ENCODE peak calls at places on chromosomes 16 and 17, in nine cellular contexts. M is activated naive CD4-positive, alpha-beta T cell; T is HTR-8/SVneo; K is AG08396; E is Calu3; P is left ventricle myocardium superior; C is activated CD8-positive, alpha-beta memory T cell treated with anti-CD3 and anti-CD28 coated beads for 24 hours; U is hypothalamus; Q is cardiac muscle cell. A is an unnamed sample.

GRCh38 chr16:77307764-77308561 is 108.8 kb downstream of the SYCE1L start:
- DNase-seq in K (no peak), C (peak), P (no peak), T (peak), E (no peak), M (no peak), Q (no peak), U (no peak), A (no peak)

GRCh38 chr16:55711959-55712876 is 56.4 kb downstream of the SLC6A2 start:
- DNase-seq in Q (peak), T (peak), P (peak), M (peak), E (peak), C (peak), U (peak), K (peak), A (peak)

GRCh38 chr17:72725432-72726068 is 366.9 kb downstream of the SLC39A11 start:
- DNase-seq in Q (peak), T (peak), U (peak), K (peak), M (peak), E (peak), C (peak), P (peak), A (peak)

GRCh38 chr16:73047536-73048291 is at the start of gene ZFHX3:
- DNase-seq in T (no peak), M (no peak), Q (peak), E (peak), U (peak), K (peak), P (peak), C (no peak), A (no peak)

GRCh38 chr16:69166946-69167930 is 19.7 kb upstream of the SNTB2 start:
- DNase-seq in P (no peak), C (no peak), M (no peak), K (no peak), T (no peak), U (no peak), E (no peak), Q (no peak), A (no peak)

GRCh38 chr17:44655983-44656700 is at the start of gene MEIOC:
- DNase-seq in K (no peak), C (peak), U (no peak), E (peak), Q (peak), P (no peak), M (no peak), T (peak), A (no peak)

GRCh38 chr16:89089142-89089541 is 4.5 kb upstream of the ACSF3 start:
- DNase-seq in Q (no peak), M (no peak), U (no peak), T (no peak), P (peak), K (no peak), C (no peak), E (no peak), A (no peak)

GRCh38 chr17:31529841-31530251 is 138.4 kb downstream of the RAB11FIP4 start:
- DNase-seq in C (no peak), U (no peak), K (no peak), M (no peak), P (no peak), T (no peak), Q (no peak), E (no peak), A (no peak)

GRCh38 chr17:16999931-17000625 is 28.2 kb upstream of the TNFRSF13B start:
- DNase-seq in Q (no peak), M (no peak), T (no peak), K (no peak), P (no peak), E (no peak), U (no peak), C (no peak), A (no peak)

GRCh38 chr16:12228607-12229499 is 252.3 kb downstream of the SNX29 start:
- DNase-seq in Q (peak), C (peak), E (peak), P (peak), M (peak), U (peak), T (peak), K (peak), A (peak)

GRCh38 chr17:48618366-48618896 is 3.3 kb upstream of the HOXB8 start:
- DNase-seq in M (peak), P (peak), C (peak), T (peak), U (peak), E (peak), K (peak), Q (peak), A (peak)

GRCh38 chr17:27233783-27234182 is 60.1 kb upstream of the WSB1 start:
- DNase-seq in K (no peak), P (no peak), U (no peak), C (no peak), T (no peak), Q (no peak), E (no peak), M (no peak), A (no peak)

GRCh38 chr17:77864234-77865108 is 94.0 kb upstream of the TNRC6C start:
- DNase-seq in U (no peak), K (no peak), P (peak), Q (no peak), E (no peak), C (no peak), T (no peak), M (no peak), A (no peak)

GRCh38 chr16:67543582-67543981 is 15.0 kb downstream of the RIPOR1 start:
- DNase-seq in P (peak), C (no peak), T (no peak), E (no peak), K (no peak), U (no peak), M (no peak), Q (no peak), A (no peak)

GRCh38 chr17:65851965-65852736 is 290.7 kb upstream of the AXIN2 start:
- DNase-seq in M (no peak), Q (no peak), C (no peak), T (no peak), K (no peak), U (no peak), E (no peak), P (no peak), A (no peak)

GRCh38 chr16:1723450-1724147 is 17.6 kb downstream of the MAPK8IP3 start:
- DNase-seq in Q (peak), K (peak), T (peak), E (peak), U (peak), M (no peak), C (peak), P (no peak), A (peak)

GRCh38 chr17:9021158-9021984 is at the start of gene NTN1:
- DNase-seq in U (peak), P (peak), Q (peak), T (peak), E (no peak), K (peak), C (peak), M (peak), A (no peak)

GRCh38 chr17:75178453-75178852 is 4.3 kb downstream of the SUMO2 start:
- DNase-seq in Q (no peak), P (no peak), U (no peak), C (no peak), M (no peak), K (no peak), E (no peak), T (no peak), A (no peak)

GRCh38 chr16:1690810-1691209 is 12.7 kb downstream of the JPT2 start:
- DNase-seq in P (no peak), U (no peak), C (no peak), M (no peak), Q (no peak), E (no peak), T (no peak), K (no peak), A (no peak)

GRCh38 chr16:89864421-89864820 is 9.0 kb upstream of the TCF25 start:
- DNase-seq in C (no peak), P (no peak), K (peak), U (no peak), T (no peak), M (no peak), Q (no peak), E (no peak), A (no peak)

GRCh38 chr17:36498155-36498554 is 11.7 kb downstream of the ZNHIT3 start:
- DNase-seq in M (no peak), Q (no peak), P (no peak), T (no peak), U (no peak), K (no peak), E (no peak), C (no peak), A (no peak)

GRCh38 chr17:73799781-73800627 is 155.8 kb upstream of the SDK2 start:
- DNase-seq in K (no peak), U (no peak), C (no peak), M (no peak), P (no peak), Q (no peak), T (no peak), E (no peak), A (no peak)

GRCh38 chr17:41107941-41108445 is 2.8 kb downstream of the KRTAP4-9 start:
- DNase-seq in U (no peak), M (no peak), T (no peak), K (no peak), C (no peak), E (no peak), P (no peak), Q (no peak), A (no peak)

GRCh38 chr17:78665952-78666920 is 89.0 kb upstream of the DNAH17 start:
- DNase-seq in U (no peak), E (peak), C (peak), K (no peak), P (peak), T (no peak), M (peak), Q (peak), A (no peak)

GRCh38 chr16:35255816-35256215 is 1796.4 kb downstream of the TP53TG3F start:
- DNase-seq in T (no peak), M (no peak), C (no peak), E (no peak), U (no peak), Q (no peak), K (no peak), P (no peak), A (no peak)

GRCh38 chr17:83067071-83067717 is 12.2 kb upstream of the METRNL start:
- DNase-seq in E (no peak), Q (no peak), C (no peak), P (peak), K (no peak), T (no peak), U (no peak), M (no peak), A (no peak)

GRCh38 chr17:78357687-78358537 is 2.0 kb downstream of the SOCS3 start:
- DNase-seq in C (no peak), Q (no peak), P (peak), U (no peak), E (no peak), M (no peak), K (no peak), T (no peak), A (no peak)

GRCh38 chr17:12398636-12399035 is 267.1 kb upstream of the MYOCD start:
- DNase-seq in C (no peak), P (no peak), E (no peak), Q (no peak), T (no peak), K (no peak), U (no peak), M (no peak), A (no peak)

GRCh38 chr17:67151717-67152116 is 93.3 kb downstream of the HELZ start:
- DNase-seq in U (no peak), C (no peak), P (no peak), Q (no peak), E (no peak), M (no peak), T (peak), K (no peak), A (peak)

GRCh38 chr17:44187131-44187899 is 543 bp downstream of the TMUB2 start:
- DNase-seq in P (no peak), T (peak), M (no peak), Q (no peak), C (no peak), K (no peak), U (no peak), E (no peak), A (no peak)

GRCh38 chr17:62707425-62707739 is 79.9 kb downstream of the MRC2 start:
- DNase-seq in U (no peak), T (no peak), K (no peak), C (peak), E (no peak), Q (no peak), M (no peak), P (no peak), A (no peak)

GRCh38 chr17:66884931-66885330 is 50.0 kb downstream of the CACNG5 start:
- DNase-seq in P (no peak), Q (no peak), T (no peak), M (no peak), U (no peak), K (no peak), C (no peak), E (no peak), A (no peak)

GRCh38 chr17:2271985-2272702 is 31.4 kb downstream of the SMG6 start:
- DNase-seq in E (no peak), K (no peak), Q (no peak), U (no peak), M (no peak), T (no peak), C (peak), P (no peak), A (no peak)

GRCh38 chr17:64185101-64185500 is 55.2 kb upstream of the ERN1 start:
- DNase-seq in C (no peak), E (no peak), K (no peak), Q (no peak), U (no peak), P (no peak), M (no peak), T (no peak), A (no peak)

GRCh38 chr17:77872714-77873517 is 85.6 kb upstream of the TNRC6C start:
- DNase-seq in E (no peak), U (no peak), T (no peak), M (no peak), Q (no peak), K (no peak), P (peak), C (no peak), A (no peak)

GRCh38 chr17:73528679-73529078 is 115.6 kb downstream of the SDK2 start:
- DNase-seq in M (no peak), C (no peak), Q (no peak), T (no peak), U (no peak), P (no peak), K (no peak), E (no peak), A (no peak)

A was measured in hepatic stellate cell.